ENCODE peak calls at places on chromosomes 12 and 14, in four cellular contexts. R is upper lobe of left lung, Q is right lobe of liver, O is GM12878. E is an unnamed sample.

GRCh38 chr12:101745481-101745880 is 6.2 kb upstream of the SYCP3 start:
- ATAC-seq in R (no peak), Q (no peak), O (no peak), E (no peak)

GRCh38 chr12:24561411-24561871 is 387.5 kb downstream of the BCAT1 start:
- ATAC-seq in Q (peak; percentile 40), O (no peak), R (peak; percentile 63), E (peak; percentile 52)

GRCh38 chr12:112977641-112978040 is 678 bp upstream of the OAS2 start:
- ATAC-seq in O (peak; percentile 3), R (peak; percentile 32), Q (peak; percentile 3), E (no peak)

GRCh38 chr14:24149302-24149969 is 2.1 kb downstream of the RNF31 start:
- ATAC-seq in O (no peak), R (no peak), Q (no peak), E (no peak)

GRCh38 chr12:29301114-29301513 is 79.9 kb downstream of the ERGIC2 start:
- ATAC-seq in R (no peak), Q (no peak), O (no peak), E (no peak)

GRCh38 chr14:69036757-69037506 is 57.8 kb upstream of the ACTN1 start:
- ATAC-seq in O (no peak), Q (no peak), R (no peak), E (no peak)

GRCh38 chr14:50741571-50741970 is 73.5 kb upstream of the SAV1 start:
- ATAC-seq in O (no peak), R (no peak), Q (no peak), E (no peak)

GRCh38 chr14:99231850-99232401 is 40.1 kb downstream of the BCL11B start:
- ATAC-seq in O (peak; percentile 50), R (no peak), Q (no peak), E (no peak)

GRCh38 chr14:31320922-31321779 is 99.2 kb downstream of the HEATR5A start:
- ATAC-seq in R (no peak), Q (peak; percentile 70), O (no peak), E (peak; percentile 36)

GRCh38 chr14:89247457-89248122 is 169.4 kb downstream of the FOXN3 start:
- ATAC-seq in O (no peak), Q (peak; percentile 81), R (no peak), E (no peak)

GRCh38 chr14:94768521-94769412 is 1.1 kb downstream of the GSC start:
- ATAC-seq in Q (no peak), R (peak; percentile 49), O (no peak), E (no peak)

GRCh38 chr14:73428354-73428824 is 30.0 kb downstream of the NUMB start:
- ATAC-seq in Q (peak; percentile 90), O (no peak), R (peak; percentile 30), E (peak; percentile 36)

GRCh38 chr12:124730455-124730932 is 133.2 kb downstream of the SCARB1 start:
- ATAC-seq in O (no peak), R (no peak), Q (peak; percentile 9), E (peak; percentile 60)

GRCh38 chr12:116295327-116296263 is 18.1 kb upstream of the MED13L start:
- ATAC-seq in R (no peak), O (no peak), Q (no peak), E (no peak)

GRCh38 chr14:32403688-32404087 is 74.6 kb downstream of the AKAP6 start:
- ATAC-seq in O (no peak), Q (no peak), R (no peak), E (no peak)

GRCh38 chr12:6132496-6132895 is 8.0 kb upstream of the VWF start:
- ATAC-seq in Q (no peak), R (no peak), O (no peak), E (no peak)

GRCh38 chr14:21704340-21704737 is 30.7 kb upstream of the OR4E1 start:
- ATAC-seq in O (no peak), Q (no peak), R (no peak), E (no peak)

GRCh38 chr12:72491399-72491798 is 219.2 kb downstream of the TRHDE start:
- ATAC-seq in O (no peak), R (no peak), Q (no peak), E (no peak)

GRCh38 chr12:64718649-64719048 is 40.6 kb downstream of the GNS start:
- ATAC-seq in O (no peak), R (no peak), Q (no peak), E (no peak)

GRCh38 chr14:105422695-105423487 is 3.3 kb downstream of the MTA1 start:
- ATAC-seq in R (no peak), Q (no peak), O (no peak), E (no peak)

GRCh38 chr14:31583043-31583442 is 21.8 kb downstream of the NUBPL start:
- ATAC-seq in O (no peak), R (no peak), Q (no peak), E (no peak)

GRCh38 chr14:93269341-93270068 is 62.4 kb downstream of the UBR7 start:
- ATAC-seq in O (no peak), Q (peak; percentile 41), R (peak; percentile 34), E (no peak)

GRCh38 chr12:79658221-79658620 is 32.5 kb downstream of the PAWR start:
- ATAC-seq in R (no peak), O (no peak), Q (no peak), E (no peak)

GRCh38 chr12:77734489-77734888 is 96.2 kb upstream of the NAV3 start:
- ATAC-seq in Q (no peak), R (peak; percentile 48), O (no peak), E (peak; percentile 57)

GRCh38 chr14:64061115-64061514 is 208.3 kb downstream of the SYNE2 start:
- ATAC-seq in Q (no peak), O (no peak), R (no peak), E (no peak)

GRCh38 chr12:121581681-121582439 is 1.0 kb upstream of the KDM2B start:
- ATAC-seq in Q (peak; percentile 5), O (peak; percentile 15), R (peak; percentile 16), E (peak; percentile 33)

DNA sequence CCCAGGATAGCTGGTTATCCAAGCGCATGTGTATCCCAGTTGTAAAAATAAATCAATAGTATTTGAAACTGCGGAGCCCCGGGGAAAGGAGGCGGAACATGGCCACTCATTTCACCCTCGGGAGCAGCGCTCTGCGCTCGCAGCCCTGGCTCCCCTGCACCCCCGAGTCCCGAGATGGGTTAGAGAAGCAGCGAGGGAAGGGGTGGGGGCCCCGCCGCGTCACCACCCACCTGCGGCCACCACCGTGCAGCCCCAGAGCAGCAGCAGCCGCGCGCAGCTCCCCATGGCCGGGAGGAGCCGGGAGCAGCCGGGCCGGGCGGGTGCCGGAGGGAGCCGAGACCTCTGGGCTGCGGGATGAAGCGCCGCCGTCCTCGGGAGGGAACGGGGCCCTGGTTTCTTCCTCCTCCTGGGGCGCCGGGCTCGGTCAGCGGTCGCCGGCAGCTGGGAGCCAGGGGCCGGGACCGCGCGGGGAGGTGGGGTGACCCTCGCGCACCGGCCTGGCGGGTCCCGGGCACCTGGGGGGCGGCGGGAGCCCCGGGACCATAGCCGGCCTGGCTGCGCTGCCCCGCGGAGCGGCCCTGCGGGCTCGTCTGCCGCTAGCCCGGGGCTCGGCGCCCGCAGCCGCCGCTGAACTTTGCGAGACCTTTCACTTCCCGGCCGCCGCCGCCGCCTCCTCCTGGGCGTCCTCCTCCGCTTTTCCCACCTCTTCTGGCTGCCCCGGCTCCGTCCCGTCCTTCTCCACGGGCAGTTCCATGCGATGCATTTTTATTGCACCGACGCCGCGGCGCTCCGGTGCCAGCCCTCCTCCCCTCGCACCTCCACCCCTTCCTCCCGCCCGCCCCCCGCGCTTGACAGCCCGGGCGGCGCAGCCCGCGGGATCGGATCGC is at the start of gene NTN4:
- ATAC-seq in O (peak; percentile 60), Q (peak; percentile 56), R (peak; percentile 69), E (peak; percentile 67)
- TF ChIP-seq POLR2A in O (no peak), Q (peak; percentile 54), R (no peak), E (peak; percentile 19)

DNA sequence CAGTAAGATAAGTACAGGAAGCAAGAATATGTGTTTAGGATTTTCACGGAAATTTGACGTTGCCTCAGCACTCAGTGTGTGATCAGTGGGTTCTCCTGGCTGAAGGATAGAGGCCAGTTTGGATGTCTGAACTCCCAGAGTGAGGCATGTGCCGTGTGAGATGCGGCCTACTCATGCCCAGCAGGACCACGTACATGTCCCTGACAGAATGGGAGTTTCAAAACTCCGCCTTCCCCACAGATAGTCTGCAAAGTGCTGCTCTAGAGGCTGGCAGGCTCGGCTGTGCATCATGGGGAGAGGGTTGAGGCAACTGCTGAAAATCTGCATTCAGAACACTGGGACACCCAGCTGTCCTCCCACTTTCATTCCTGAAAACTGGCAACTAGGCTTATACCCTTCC is 58.3 kb downstream of the NINJ2 start:
- ATAC-seq in R (no peak), O (no peak), Q (no peak), E (no peak)
- H3K27ac ChIP-seq in R (no peak overlapping the region), O (no peak overlapping the region), Q (no peak overlapping the region), E (no peak overlapping the region)

DNA sequence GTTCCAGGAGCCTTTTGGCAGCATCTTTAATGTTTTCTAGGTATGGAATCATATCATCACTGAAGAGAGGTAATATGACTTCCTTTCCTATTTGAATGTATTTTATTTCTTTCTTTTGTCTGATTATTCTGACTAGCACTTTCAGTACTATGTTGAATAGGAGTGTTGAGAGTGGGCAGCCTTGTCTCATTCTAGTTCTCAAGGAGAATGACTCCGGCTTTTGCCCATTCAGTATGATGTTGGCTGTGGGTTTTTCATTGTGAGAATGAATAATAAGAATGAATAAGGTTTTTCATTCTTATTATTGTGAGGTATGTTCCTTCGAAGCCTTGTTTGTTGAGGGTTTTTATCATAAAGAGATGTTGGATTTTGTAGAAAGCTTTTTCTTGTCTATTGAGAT is 98.9 kb downstream of the GPHN start:
- ATAC-seq in O (no peak), R (no peak), Q (no peak), E (no peak)
- H3K4me1 ChIP-seq in O (peaks cover under 1% of the 10 kb centered on the region), R (peaks cover 4% of the 10 kb centered on the region), Q (no peaks in the 10 kb centered on the region), E (no peaks in the 10 kb centered on the region)

GRCh38 chr12:97476255-97476654 is 13.7 kb downstream of the RMST start:
- ATAC-seq in R (no peak), O (no peak), Q (no peak), E (no peak)

GRCh38 chr12:97487470-97487869 is 24.9 kb downstream of the RMST start:
- ATAC-seq in Q (no peak), R (no peak), O (no peak), E (no peak)

DNA sequence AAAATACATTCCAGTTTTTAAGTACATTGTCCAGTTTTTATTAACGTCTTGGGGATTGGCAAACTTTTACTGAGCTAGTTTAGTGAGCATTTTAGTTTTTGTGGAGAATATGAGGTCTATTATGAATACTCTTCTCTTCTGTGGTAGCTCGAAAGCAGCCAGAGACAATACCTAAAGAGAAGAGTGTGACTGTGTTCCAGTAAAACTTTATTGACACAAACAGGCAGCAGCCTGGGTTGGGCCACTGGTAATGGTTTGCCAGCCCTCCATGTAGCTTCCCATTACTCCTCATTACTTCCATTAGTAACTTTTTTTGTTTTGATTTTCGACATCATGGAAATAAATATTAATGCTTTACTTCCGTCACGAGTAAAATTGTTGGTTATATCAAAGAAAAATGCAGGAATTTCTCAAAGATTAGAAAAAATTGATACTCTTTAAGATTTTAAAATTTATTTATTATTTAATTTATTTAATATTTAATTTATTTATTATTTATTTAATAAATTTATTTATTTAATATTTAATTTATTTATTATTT is 19.6 kb downstream of the RMST start:
- ATAC-seq in Q (no peak), O (no peak), R (no peak), E (no peak)
- TF ChIP-seq POLR2A in Q (no peak), O (no peak), R (no peak), E (no peak)

GRCh38 chr14:75335588-75335987 is 57.0 kb downstream of the FOS start:
- ATAC-seq in O (peak; percentile 60), Q (no peak), R (no peak), E (no peak)

GRCh38 chr14:75340921-75341320 is 62.3 kb downstream of the FOS start:
- ATAC-seq in Q (peak; percentile 81), R (peak; percentile 80), O (no peak), E (peak; percentile 80)

GRCh38 chr14:75341639-75342038 is 63.0 kb downstream of the FOS start:
- ATAC-seq in R (peak; percentile 65), Q (peak; percentile 47), O (no peak), E (peak; percentile 28)

GRCh38 chr14:75342762-75343599 is 64.4 kb downstream of the FOS start:
- ATAC-seq in Q (no peak), R (no peak), O (peak; percentile 82), E (no peak)

GRCh38 chr14:75339059-75339458 is 60.4 kb downstream of the FOS start:
- ATAC-seq in O (no peak), Q (peak; percentile 10), R (peak; percentile 9), E (peak; percentile 7)
- H3K27ac ChIP-seq in O (no peak overlapping the region), Q (no peak overlapping the region), R (peak overlapping the region; percentile 94), E (no peak overlapping the region)